ENCODE peak calls at places on chromosomes 1 and 21, in five cellular contexts. One of them, this sample, is unnamed.

GRCh38 chr1:173669491-173669941 is at the start of gene ANKRD45:
- DNase-seq in esophagus squamous epithelium: no peak
- DNase-seq in right lobe of liver: peak
- DNase-seq in left ventricle myocardium inferior: peak
- DNase-seq in mesothelial cell of epicardium: no peak
- DNase-seq in this sample: peak

GRCh38 chr1:157359309-157360020 is 192.8 kb downstream of the FCRL5 start:
- DNase-seq in left ventricle myocardium inferior: no peak
- DNase-seq in right lobe of liver: no peak
- DNase-seq in esophagus squamous epithelium: no peak
- DNase-seq in mesothelial cell of epicardium: no peak
- DNase-seq in this sample: no peak

GRCh38 chr1:163999131-163999530 is 559.9 kb upstream of the PBX1 start:
- DNase-seq in esophagus squamous epithelium: no peak
- DNase-seq in mesothelial cell of epicardium: no peak
- DNase-seq in left ventricle myocardium inferior: no peak
- DNase-seq in right lobe of liver: no peak
- DNase-seq in this sample: no peak

GRCh38 chr1:247409869-247410544 is 6.0 kb upstream of the NLRP3 start:
- DNase-seq in right lobe of liver: no peak
- DNase-seq in left ventricle myocardium inferior: no peak
- DNase-seq in mesothelial cell of epicardium: no peak
- DNase-seq in esophagus squamous epithelium: no peak
- DNase-seq in this sample: no peak

GRCh38 chr1:99674665-99675064 is 28.8 kb downstream of the PALMD start:
- DNase-seq in left ventricle myocardium inferior: no peak
- DNase-seq in esophagus squamous epithelium: no peak
- DNase-seq in mesothelial cell of epicardium: no peak
- DNase-seq in right lobe of liver: no peak
- DNase-seq in this sample: peak

GRCh38 chr1:181128592-181129497 is 40.3 kb downstream of the IER5 start:
- DNase-seq in mesothelial cell of epicardium: no peak
- DNase-seq in left ventricle myocardium inferior: no peak
- DNase-seq in right lobe of liver: peak
- DNase-seq in esophagus squamous epithelium: no peak
- DNase-seq in this sample: no peak

GRCh38 chr1:234408757-234409156 is 35.5 kb downstream of the COA6 start:
- DNase-seq in mesothelial cell of epicardium: no peak
- DNase-seq in esophagus squamous epithelium: no peak
- DNase-seq in left ventricle myocardium inferior: no peak
- DNase-seq in right lobe of liver: no peak
- DNase-seq in this sample: no peak

GRCh38 chr1:65253800-65254319 is 55.5 kb upstream of the DNAJC6 start:
- DNase-seq in mesothelial cell of epicardium: no peak
- DNase-seq in right lobe of liver: no peak
- DNase-seq in esophagus squamous epithelium: no peak
- DNase-seq in left ventricle myocardium inferior: no peak
- DNase-seq in this sample: no peak

GRCh38 chr1:12309783-12310742 is 80.2 kb downstream of the VPS13D start:
- DNase-seq in esophagus squamous epithelium: no peak
- DNase-seq in mesothelial cell of epicardium: no peak
- DNase-seq in left ventricle myocardium inferior: no peak
- DNase-seq in right lobe of liver: no peak
- DNase-seq in this sample: peak

GRCh38 chr1:221356693-221357092 is 385.2 kb downstream of the DUSP10 start:
- DNase-seq in right lobe of liver: no peak
- DNase-seq in esophagus squamous epithelium: no peak
- DNase-seq in left ventricle myocardium inferior: no peak
- DNase-seq in mesothelial cell of epicardium: no peak
- DNase-seq in this sample: no peak

GRCh38 chr1:35726814-35727433 is 8.2 kb upstream of the C1orf216 start:
- DNase-seq in mesothelial cell of epicardium: no peak
- DNase-seq in right lobe of liver: no peak
- DNase-seq in left ventricle myocardium inferior: peak
- DNase-seq in esophagus squamous epithelium: no peak
- DNase-seq in this sample: peak

GRCh38 chr1:98277111-98277510 is 356.3 kb upstream of the DPYD start:
- DNase-seq in left ventricle myocardium inferior: no peak
- DNase-seq in mesothelial cell of epicardium: no peak
- DNase-seq in esophagus squamous epithelium: no peak
- DNase-seq in right lobe of liver: no peak
- DNase-seq in this sample: peak

GRCh38 chr1:111638320-111638719 is 18.7 kb downstream of the RAP1A start:
- DNase-seq in mesothelial cell of epicardium: no peak
- DNase-seq in esophagus squamous epithelium: no peak
- DNase-seq in left ventricle myocardium inferior: no peak
- DNase-seq in right lobe of liver: no peak
- DNase-seq in this sample: no peak

GRCh38 chr1:35560256-35561225 is 2.9 kb downstream of the NCDN start:
- DNase-seq in esophagus squamous epithelium: no peak
- DNase-seq in left ventricle myocardium inferior: peak
- DNase-seq in mesothelial cell of epicardium: no peak
- DNase-seq in right lobe of liver: peak
- DNase-seq in this sample: no peak

GRCh38 chr21:35326677-35327076 is 277.6 kb upstream of the RUNX1 start:
- DNase-seq in esophagus squamous epithelium: no peak
- DNase-seq in right lobe of liver: no peak
- DNase-seq in left ventricle myocardium inferior: no peak
- DNase-seq in mesothelial cell of epicardium: no peak
- DNase-seq in this sample: peak

GRCh38 chr1:161159087-161159914 is at the start of gene USP21:
- DNase-seq in right lobe of liver: peak
- DNase-seq in esophagus squamous epithelium: peak
- DNase-seq in mesothelial cell of epicardium: peak
- DNase-seq in left ventricle myocardium inferior: peak
- DNase-seq in this sample: peak
- TF ChIP-seq CTCF in right lobe of liver: peak
- TF ChIP-seq CTCF in esophagus squamous epithelium: peak
- TF ChIP-seq CTCF in mesothelial cell of epicardium: no peak
- TF ChIP-seq CTCF in left ventricle myocardium inferior: peak
- TF ChIP-seq CTCF in this sample: peak

GRCh38 chr1:32741067-32741416 is 38.5 kb upstream of the SYNC start:
- DNase-seq in esophagus squamous epithelium: no peak
- DNase-seq in mesothelial cell of epicardium: no peak
- DNase-seq in right lobe of liver: no peak
- DNase-seq in left ventricle myocardium inferior: no peak
- DNase-seq in this sample: no peak
- TF ChIP-seq CTCF in esophagus squamous epithelium: no peak
- TF ChIP-seq CTCF in mesothelial cell of epicardium: no peak
- TF ChIP-seq CTCF in right lobe of liver: no peak
- TF ChIP-seq CTCF in left ventricle myocardium inferior: no peak
- TF ChIP-seq CTCF in this sample: no peak

DNA sequence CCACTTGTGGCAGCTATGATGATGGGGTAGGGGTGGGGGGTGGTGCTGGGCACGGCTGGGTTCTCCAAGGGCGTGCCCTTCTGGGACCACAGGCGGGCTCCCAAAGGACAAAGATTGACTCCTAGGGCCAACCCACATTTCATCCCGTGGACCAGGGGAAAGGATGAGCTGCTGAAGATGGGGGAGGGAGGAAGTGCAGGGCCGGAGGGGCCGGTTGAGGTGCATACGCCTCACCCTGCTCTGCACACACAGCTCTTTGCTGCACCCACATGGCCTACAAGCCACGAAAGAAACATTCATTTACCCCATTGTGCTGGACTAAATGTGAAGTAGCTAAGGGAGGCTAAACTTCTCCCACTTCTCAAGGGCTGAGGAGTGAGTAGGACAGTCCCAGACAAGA is 34.2 kb upstream of the GNPAT start:
- DNase-seq in right lobe of liver: no peak
- DNase-seq in left ventricle myocardium inferior: no peak
- DNase-seq in mesothelial cell of epicardium: no peak
- DNase-seq in esophagus squamous epithelium: no peak
- DNase-seq in this sample: no peak
- TF ChIP-seq CTCF in right lobe of liver: no peak
- TF ChIP-seq CTCF in left ventricle myocardium inferior: no peak
- TF ChIP-seq CTCF in mesothelial cell of epicardium: no peak
- TF ChIP-seq CTCF in esophagus squamous epithelium: no peak
- TF ChIP-seq CTCF in this sample: no peak

GRCh38 chr1:1938613-1939295 is 19.7 kb upstream of the TMEM52 start:
- DNase-seq in left ventricle myocardium inferior: no peak
- DNase-seq in right lobe of liver: peak
- DNase-seq in esophagus squamous epithelium: no peak
- DNase-seq in mesothelial cell of epicardium: no peak
- DNase-seq in this sample: no peak

GRCh38 chr1:1937549-1938275 is 18.6 kb upstream of the TMEM52 start:
- DNase-seq in left ventricle myocardium inferior: no peak
- DNase-seq in right lobe of liver: peak
- DNase-seq in mesothelial cell of epicardium: no peak
- DNase-seq in esophagus squamous epithelium: no peak
- DNase-seq in this sample: no peak

GRCh38 chr1:1937061-1937460 is 18.0 kb upstream of the TMEM52 start:
- DNase-seq in mesothelial cell of epicardium: no peak
- DNase-seq in esophagus squamous epithelium: no peak
- DNase-seq in left ventricle myocardium inferior: no peak
- DNase-seq in right lobe of liver: peak
- DNase-seq in this sample: no peak

GRCh38 chr1:1939296-1940122 is 20.4 kb upstream of the TMEM52 start:
- DNase-seq in esophagus squamous epithelium: no peak
- DNase-seq in mesothelial cell of epicardium: no peak
- DNase-seq in left ventricle myocardium inferior: no peak
- DNase-seq in right lobe of liver: peak
- DNase-seq in this sample: no peak

GRCh38 chr1:1938276-1938573 is 19.1 kb upstream of the TMEM52 start:
- DNase-seq in mesothelial cell of epicardium: no peak
- DNase-seq in right lobe of liver: peak
- DNase-seq in left ventricle myocardium inferior: no peak
- DNase-seq in esophagus squamous epithelium: no peak
- DNase-seq in this sample: no peak
- TF ChIP-seq CTCF in mesothelial cell of epicardium: no peak
- TF ChIP-seq CTCF in right lobe of liver: no peak
- TF ChIP-seq CTCF in left ventricle myocardium inferior: no peak
- TF ChIP-seq CTCF in esophagus squamous epithelium: no peak
- TF ChIP-seq CTCF in this sample: no peak

DNA sequence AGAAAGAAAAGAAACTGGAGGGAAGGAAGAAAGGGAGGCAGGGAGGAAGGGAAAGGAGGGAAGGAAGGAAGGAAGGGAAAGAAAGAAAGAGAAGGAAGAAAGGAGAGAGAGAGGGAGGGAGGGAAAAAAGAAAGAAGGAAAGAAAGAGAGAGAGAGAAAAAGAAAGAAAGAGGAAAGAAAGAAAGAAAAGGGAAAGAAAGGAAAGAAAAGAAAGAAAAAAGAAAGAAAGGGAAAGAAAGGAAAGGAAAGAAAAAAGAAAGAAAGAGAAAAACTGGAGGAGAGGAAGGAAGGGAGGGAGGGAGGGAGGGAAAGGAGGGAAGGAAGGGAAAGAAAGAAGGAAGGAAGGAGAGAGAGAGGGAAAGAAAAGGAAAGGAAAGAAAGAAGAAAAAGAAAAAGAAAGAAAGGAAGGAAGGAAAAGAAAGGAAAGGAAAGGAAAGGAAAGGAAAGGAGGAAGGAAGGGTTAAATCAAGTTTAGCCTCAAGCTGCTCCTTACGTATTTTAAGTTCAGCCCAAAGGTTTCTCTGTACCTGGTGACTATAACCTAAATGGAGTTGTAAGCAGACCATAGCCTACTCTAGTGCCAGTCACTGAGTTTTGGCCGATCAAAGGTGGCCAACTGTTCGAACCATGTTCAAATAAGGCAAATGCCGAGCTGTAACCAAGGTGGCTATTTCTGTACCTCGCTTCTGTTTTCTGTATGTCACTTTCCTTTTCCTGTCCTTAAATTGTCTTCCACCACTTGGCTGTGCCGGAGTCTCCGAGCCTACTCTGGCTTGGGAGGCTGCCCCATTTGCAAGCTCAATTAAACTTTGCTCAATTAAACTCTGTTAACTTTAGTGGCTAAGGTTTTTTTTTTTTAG is 37.8 kb upstream of the TMPRSS2 start:
- DNase-seq in esophagus squamous epithelium: no peak
- DNase-seq in mesothelial cell of epicardium: no peak
- DNase-seq in right lobe of liver: no peak
- DNase-seq in left ventricle myocardium inferior: no peak
- DNase-seq in this sample: no peak
- TF ChIP-seq CTCF in esophagus squamous epithelium: no peak
- TF ChIP-seq CTCF in mesothelial cell of epicardium: no peak
- TF ChIP-seq CTCF in right lobe of liver: no peak
- TF ChIP-seq CTCF in left ventricle myocardium inferior: no peak
- TF ChIP-seq CTCF in this sample: no peak

GRCh38 chr1:41662656-41663437 is 178.4 kb upstream of the EDN2 start:
- DNase-seq in left ventricle myocardium inferior: peak
- DNase-seq in mesothelial cell of epicardium: no peak
- DNase-seq in right lobe of liver: no peak
- DNase-seq in esophagus squamous epithelium: no peak
- DNase-seq in this sample: peak

GRCh38 chr1:41662061-41662655 is 177.7 kb upstream of the EDN2 start:
- DNase-seq in esophagus squamous epithelium: no peak
- DNase-seq in mesothelial cell of epicardium: peak
- DNase-seq in right lobe of liver: peak
- DNase-seq in left ventricle myocardium inferior: peak
- DNase-seq in this sample: peak

GRCh38 chr1:41664861-41665640 is 180.6 kb upstream of the EDN2 start:
- DNase-seq in left ventricle myocardium inferior: no peak
- DNase-seq in esophagus squamous epithelium: no peak
- DNase-seq in right lobe of liver: no peak
- DNase-seq in mesothelial cell of epicardium: no peak
- DNase-seq in this sample: peak

GRCh38 chr1:41661428-41662060 is 177.1 kb upstream of the EDN2 start:
- DNase-seq in right lobe of liver: no peak
- DNase-seq in esophagus squamous epithelium: no peak
- DNase-seq in mesothelial cell of epicardium: no peak
- DNase-seq in left ventricle myocardium inferior: no peak
- DNase-seq in this sample: no peak

DNA sequence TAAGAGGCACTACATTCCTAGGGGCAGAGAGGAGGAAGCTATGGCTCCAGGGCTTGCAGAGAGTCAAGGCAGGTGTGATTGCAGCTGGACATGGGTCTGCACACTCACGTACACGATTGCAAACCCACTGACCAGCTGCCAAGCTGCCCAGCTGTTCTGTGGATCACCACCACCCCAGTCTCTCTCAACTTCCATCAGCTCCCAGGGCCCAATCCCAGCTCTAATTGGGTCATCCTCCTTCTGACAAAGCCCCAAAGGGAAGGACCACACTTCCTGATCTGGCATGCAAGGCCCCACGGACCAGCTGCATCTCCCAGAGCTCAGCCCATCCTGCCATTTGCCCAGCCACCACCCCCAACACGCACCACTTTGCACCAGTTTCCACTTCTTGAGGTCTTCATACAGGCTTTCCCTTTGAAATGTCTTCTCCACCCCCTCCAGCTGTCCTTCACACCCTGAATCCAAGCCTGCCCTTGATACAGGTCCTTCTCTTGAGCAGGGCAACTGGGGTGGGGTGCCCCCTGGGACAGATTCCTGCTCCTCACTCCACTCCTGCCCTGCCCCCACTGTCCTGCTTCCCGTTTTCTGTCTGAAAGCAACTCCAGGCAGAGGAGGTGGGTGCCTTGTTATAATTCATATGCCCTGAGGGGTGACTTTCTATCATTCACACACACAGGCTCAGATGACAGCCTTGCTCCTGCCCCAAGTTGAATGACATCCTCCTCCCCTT is 179.4 kb upstream of the EDN2 start:
- DNase-seq in left ventricle myocardium inferior: no peak
- DNase-seq in esophagus squamous epithelium: no peak
- DNase-seq in right lobe of liver: no peak
- DNase-seq in mesothelial cell of epicardium: no peak
- DNase-seq in this sample: no peak
- TF ChIP-seq CTCF in left ventricle myocardium inferior: no peak
- TF ChIP-seq CTCF in esophagus squamous epithelium: no peak
- TF ChIP-seq CTCF in right lobe of liver: no peak
- TF ChIP-seq CTCF in mesothelial cell of epicardium: no peak
- TF ChIP-seq CTCF in this sample: no peak

This sample was measured in fibroblast of the aortic adventitia.